ENCODE peak calls at places on chromosome 13, in five cellular contexts. E is stimulated activated CD4-positive, alpha-beta T cell treated with anti-CD3 and anti-CD28 coated beads, Interleukin-15, amount 100 ng/mL, for 48 hours; B is nephron progenitor cell; P is activated gamma-delta T cell treated with anti-CD3 and anti-CD28 coated beads, Interleukin-2, amount 50 U/mL, for 16 hours; U is RWPE1. W is an unnamed sample.

GRCh38 chr13:113981201-113981605 is 7.3 kb upstream of the C13orf46 start:
- DNase-seq in U (peak), E (no peak), P (no peak), B (no peak), W (peak)

GRCh38 chr13:24119593-24120508 is 40.7 kb upstream of the SPATA13 start:
- DNase-seq in E (no peak), U (no peak), B (no peak), P (no peak), W (no peak)

GRCh38 chr13:72693832-72694231 is 33.6 kb downstream of the MZT1 start:
- DNase-seq in B (no peak), E (no peak), P (no peak), U (no peak), W (no peak)

GRCh38 chr13:91553584-91553983 is 155.2 kb downstream of the GPC5 start:
- DNase-seq in U (no peak), P (no peak), E (no peak), B (no peak), W (no peak)

GRCh38 chr13:112879283-112879833 is 89.7 kb upstream of the MCF2L start:
- DNase-seq in P (no peak), B (no peak), E (no peak), U (no peak), W (no peak)

GRCh38 chr13:98405107-98405571 is 171.8 kb downstream of the STK24 start:
- DNase-seq in U (no peak), B (peak), P (no peak), E (no peak), W (peak)

GRCh38 chr13:79802389-79803140 is 321.6 kb downstream of the NDFIP2 start:
- DNase-seq in U (no peak), P (no peak), B (no peak), E (no peak), W (no peak)

GRCh38 chr13:96935971-96936370 is 58.3 kb downstream of the OXGR1 start:
- DNase-seq in U (no peak), P (no peak), B (no peak), E (no peak), W (no peak)

GRCh38 chr13:47672245-47672975 is 328.7 kb downstream of the SUCLA2 start:
- DNase-seq in E (no peak), P (no peak), B (no peak), U (no peak), W (no peak)

GRCh38 chr13:20132052-20132634 is 28.7 kb downstream of the GJA3 start:
- DNase-seq in U (no peak), E (no peak), P (no peak), B (no peak), W (no peak)

GRCh38 chr13:112244495-112245177 is 131.5 kb upstream of the SPACA7 start:
- DNase-seq in P (no peak), U (no peak), B (no peak), E (no peak), W (no peak)

GRCh38 chr13:40024578-40024952 is 369.1 kb downstream of the COG6 start:
- DNase-seq in U (no peak), B (no peak), P (no peak), E (no peak), W (no peak)